ENCODE peak calls at places on chromosome 22, in seven cellular contexts. U is activated T-helper 1 cell treated with anti-CD3 and anti-CD28 coated beads, Interleukin-2, amount 50 U/mL, for 16 hours; S is frontal cortex; W is GM03348; A is NCI-H2029; G is HS-5; B is WTC11. K is an unnamed sample.

GRCh38 chr22:24093855-24094254 is 82.8 kb downstream of the CABIN1 start:
- DNase-seq in U (no peak), S (no peak), W (no peak), A (no peak), G (no peak), B (peak; percentile 12), K (no peak)

GRCh38 chr22:17665884-17666283 is 27.3 kb downstream of the BCL2L13 start:
- DNase-seq in U (no peak), S (no peak), W (peak; percentile 34), A (no peak), G (no peak), B (no peak), K (no peak)

GRCh38 chr22:30822216-30823014 is 127.7 kb downstream of the OSBP2 start:
- DNase-seq in U (no peak), S (no peak), W (peak; percentile 64), A (no peak), G (no peak), B (peak; percentile 46), K (no peak)

GRCh38 chr22:38788016-38788415 is 5.9 kb downstream of the DNAL4 start:
- DNase-seq in U (no peak), S (no peak), W (no peak), A (peak; percentile 33), G (no peak), B (no peak), K (no peak)

GRCh38 chr22:20531404-20532181 is 24.2 kb downstream of the MED15 start:
- DNase-seq in U (no peak), S (peak; percentile 35), W (peak; percentile 91), A (peak; percentile 66), G (peak; percentile 88), B (peak; percentile 23), K (peak; percentile 13)

GRCh38 chr22:31206896-31207687 is 5.0 kb upstream of the LIMK2 start:
- DNase-seq in U (no peak), S (no peak), W (no peak), A (no peak), G (no peak), B (no peak), K (peak; percentile 74)

GRCh38 chr22:46119729-46120419 is 30.5 kb upstream of the PPARA start:
- DNase-seq in U (no peak), S (no peak), W (peak; percentile 85), A (no peak), G (no peak), B (no peak), K (no peak)

GRCh38 chr22:22787151-22787550 is 100.5 kb upstream of the IGLL5 start:
- DNase-seq in U (no peak), S (no peak), W (no peak), A (no peak), G (no peak), B (no peak), K (no peak)

GRCh38 chr22:43225609-43226008 is 38.7 kb upstream of the TTLL12 start:
- DNase-seq in U (no peak), S (no peak), W (no peak), A (no peak), G (no peak), B (no peak), K (no peak)

GRCh38 chr22:27628341-27628740 is 173.2 kb downstream of the MN1 start:
- DNase-seq in U (no peak), S (no peak), W (no peak), A (no peak), G (no peak), B (no peak), K (no peak)

GRCh38 chr22:30485362-30485988 is 13.7 kb upstream of the SEC14L3 start:
- DNase-seq in U (peak; percentile 66), S (peak; percentile 68), W (peak; percentile 95), A (peak; percentile 38), G (no peak), B (peak; percentile 84), K (peak; percentile 62)

GRCh38 chr22:40679964-40680818 is 907 bp downstream of the MCHR1 start:
- DNase-seq in U (no peak), S (no peak), W (peak; percentile 28), A (no peak), G (no peak), B (no peak), K (no peak)

GRCh38 chr22:38981659-38982007 is 514 bp upstream of the APOBEC3B start:
- DNase-seq in U (no peak), S (no peak), W (no peak), A (no peak), G (no peak), B (no peak), K (peak; percentile 14)

GRCh38 chr22:39253427-39254070 is 8.8 kb upstream of the PDGFB start:
- DNase-seq in U (no peak), S (no peak), W (peak; percentile 82), A (peak; percentile 86), G (peak; percentile 60), B (no peak), K (no peak)

GRCh38 chr22:45966320-45966891 is 10.6 kb downstream of the WNT7B start:
- DNase-seq in U (no peak), S (no peak), W (no peak), A (peak; percentile 78), G (no peak), B (no peak), K (no peak)

GRCh38 chr22:36433318-36434231 is 45.8 kb upstream of the MYH9 start:
- DNase-seq in U (no peak), S (no peak), W (no peak), A (peak; percentile 90), G (no peak), B (no peak), K (peak; percentile 53)